ENCODE peak calls at places on chromosomes 3 and 15, in nine cellular contexts. T, M, H, Q, R, L, C, D and W are unnamed samples.
A peak's percentile ranks its signal among the peaks of the same experiment; 100 is the strongest.

GRCh38 chr15:25905140-25905539 is 42.0 kb upstream of the ATP10A start:
- DNase-seq in T (no peak), M (peak; percentile 85), H (peak; percentile 63), Q (no peak), R (no peak), L (no peak), C (peak; percentile 86), D (no peak), W (peak; percentile 63)

GRCh38 chr3:114775395-114775794 is 371.7 kb downstream of the ZBTB20 start:
- DNase-seq in T (no peak), M (peak; percentile 33), H (no peak), Q (no peak), R (no peak), L (no peak), C (peak; percentile 4), D (no peak), W (no peak)

GRCh38 chr3:46059432-46059831 is 32.1 kb upstream of the XCR1 start:
- DNase-seq in T (no peak), M (no peak), H (no peak), Q (no peak), R (no peak), L (no peak), C (no peak), D (no peak), W (no peak)

GRCh38 chr3:190155752-190156151 is 35.1 kb upstream of the P3H2 start:
- DNase-seq in T (no peak), M (no peak), H (no peak), Q (no peak), R (no peak), L (no peak), C (peak; percentile 63), D (no peak), W (no peak)

GRCh38 chr3:189773056-189773455 is 141.9 kb downstream of the TP63 start:
- DNase-seq in T (no peak), M (peak; percentile 61), H (no peak), Q (no peak), R (no peak), L (no peak), C (peak; percentile 84), D (no peak), W (no peak)

GRCh38 chr3:61666032-61666431 is 104.7 kb downstream of the PTPRG start:
- DNase-seq in T (no peak), M (no peak), H (no peak), Q (no peak), R (peak; percentile 43), L (no peak), C (no peak), D (no peak), W (no peak)

GRCh38 chr15:79283252-79284048 is 928 bp downstream of the ANKRD34C start:
- DNase-seq in T (no peak), M (peak; percentile 57), H (no peak), Q (peak; percentile 75), R (peak; percentile 49), L (peak; percentile 57), C (peak; percentile 24), D (peak; percentile 49), W (peak; percentile 60)

GRCh38 chr15:35911052-35911780 is 365.3 kb upstream of the DPH6 start:
- DNase-seq in T (no peak), M (no peak), H (no peak), Q (no peak), R (peak; percentile 25), L (no peak), C (no peak), D (no peak), W (no peak)

GRCh38 chr3:190892328-190893011 is 30.0 kb upstream of the GMNC start:
- DNase-seq in T (no peak), M (no peak), H (no peak), Q (peak; percentile 73), R (no peak), L (no peak), C (peak; percentile 43), D (no peak), W (no peak)

GRCh38 chr3:183192650-183193300 is 30.2 kb upstream of the LAMP3 start:
- DNase-seq in T (no peak), M (no peak), H (no peak), Q (no peak), R (no peak), L (no peak), C (no peak), D (no peak), W (no peak)

GRCh38 chr3:140323561-140323960 is 354.3 kb upstream of the TRIM42 start:
- DNase-seq in T (no peak), M (no peak), H (no peak), Q (no peak), R (no peak), L (no peak), C (peak; percentile 38), D (no peak), W (no peak)

GRCh38 chr3:128296469-128297251 is 143.4 kb downstream of the EEFSEC start:
- DNase-seq in T (no peak), M (no peak), H (peak; percentile 56), Q (no peak), R (peak; percentile 84), L (peak; percentile 12), C (no peak), D (peak; percentile 43), W (peak; percentile 67)

DNA sequence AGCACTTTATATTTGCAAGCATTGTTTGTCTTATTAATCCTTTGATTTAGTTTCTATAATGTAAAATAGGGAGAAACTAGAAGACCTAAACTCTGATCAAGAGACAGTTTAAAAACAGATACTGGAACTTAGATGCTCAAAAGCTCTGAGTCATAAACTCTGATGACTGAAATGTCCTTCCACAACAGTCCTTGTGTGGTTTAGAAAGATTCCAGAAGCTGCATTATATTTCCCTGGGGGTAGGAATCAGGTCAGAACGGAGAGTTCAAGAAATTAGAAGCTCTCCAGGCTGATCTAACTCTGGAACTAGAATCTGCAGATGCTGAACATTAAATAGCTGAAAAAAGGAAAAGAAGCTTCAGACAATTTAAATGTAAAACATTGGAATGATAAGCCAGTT is 18.3 kb upstream of the ONECUT1 start:
- DNase-seq in T (no peak), M (no peak), H (no peak), Q (no peak), R (no peak), L (no peak), C (no peak), D (no peak), W (no peak)
- H3K4me3 ChIP-seq in T (no peak overlapping the region), M (no peak overlapping the region), H (no peak overlapping the region), Q (no peak overlapping the region), R (no peak overlapping the region), L (no peak overlapping the region), C (no peak overlapping the region), D (no peak overlapping the region), W (no peak overlapping the region)

GRCh38 chr3:57184516-57184915 is 15.3 kb downstream of the HESX1 start:
- DNase-seq in T (no peak), M (peak; percentile 6), H (no peak), Q (peak; percentile 47), R (no peak), L (no peak), C (no peak), D (no peak), W (no peak)
- H3K4me1 ChIP-seq in T (no peaks in the 10 kb centered on the region), M (peaks cover 4% of the 10 kb centered on the region), H (no peaks in the 10 kb centered on the region), Q (no peaks in the 10 kb centered on the region), R (no peaks in the 10 kb centered on the region), L (no peaks in the 10 kb centered on the region), C (no peaks in the 10 kb centered on the region), D (no peaks in the 10 kb centered on the region), W (no peaks in the 10 kb centered on the region)

GRCh38 chr3:186057594-186057993 is 51.3 kb downstream of the ETV5 start:
- DNase-seq in T (no peak), M (peak; percentile 81), H (no peak), Q (peak; percentile 93), R (no peak), L (no peak), C (peak; percentile 91), D (no peak), W (no peak)
- H3K27ac ChIP-seq in T (no peak overlapping the region), M (no peak overlapping the region), H (no peak overlapping the region), Q (no peak overlapping the region), R (no peak overlapping the region), L (no peak overlapping the region), C (no peak overlapping the region), D (no peak overlapping the region), W (no peak overlapping the region)

DNA sequence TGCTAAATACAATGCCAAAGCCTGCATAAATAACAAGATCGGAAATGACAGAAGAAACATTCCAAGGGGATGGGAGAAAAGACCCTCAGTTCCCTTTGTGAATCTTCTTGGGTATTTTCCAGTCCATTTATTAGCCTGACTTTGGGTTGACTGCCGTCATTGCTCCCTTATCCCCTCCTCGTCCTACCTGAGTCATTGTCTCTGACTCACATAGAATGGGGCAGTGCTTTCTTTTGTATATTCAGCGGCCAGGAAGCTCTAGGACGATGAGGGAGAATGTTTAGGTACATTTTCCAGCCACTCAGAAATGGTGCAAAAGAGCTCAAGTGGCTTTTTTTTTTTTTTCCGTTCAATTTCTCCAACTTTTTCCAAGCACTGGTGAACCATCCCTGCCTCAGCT is 71.6 kb downstream of the KAT2B start:
- DNase-seq in T (no peak), M (no peak), H (no peak), Q (peak; percentile 34), R (no peak), L (no peak), C (peak; percentile 48), D (no peak), W (no peak)
- H3K4me3 ChIP-seq in T (no peak overlapping the region), M (no peak overlapping the region), H (no peak overlapping the region), Q (no peak overlapping the region), R (no peak overlapping the region), L (no peak overlapping the region), C (no peak overlapping the region), D (no peak overlapping the region), W (no peak overlapping the region)

GRCh38 chr15:67082007-67082536 is 16.7 kb downstream of the SMAD3 start:
- DNase-seq in T (no peak), M (no peak), H (no peak), Q (peak; percentile 86), R (no peak), L (no peak), C (no peak), D (no peak), W (no peak)
- H3K4me1 ChIP-seq in T (peaks cover 79% of the 10 kb centered on the region), M (peaks cover 56% of the 10 kb centered on the region), H (peaks cover 92% of the 10 kb centered on the region), Q (peaks cover 25% of the 10 kb centered on the region), R (peaks cover 82% of the 10 kb centered on the region), L (peaks cover 48% of the 10 kb centered on the region), C (peaks cover 73% of the 10 kb centered on the region), D (peaks cover 14% of the 10 kb centered on the region), W (peaks cover 37% of the 10 kb centered on the region)